ENCODE peak calls at places on chromosome 3, in four cellular contexts. J is cardiac muscle cell, T is RWPE1, G is fibroblast of pulmonary artery. A is an unnamed sample.

GRCh38 chr3:196440041-196440537 is 7.9 kb upstream of the UBXN7 start:
- DNase-seq in T (no peak), J (peak), G (peak), A (no peak)

GRCh38 chr3:32431481-32431880 is 39.8 kb downstream of the CMTM7 start:
- DNase-seq in G (no peak), T (no peak), J (no peak), A (no peak)

GRCh38 chr3:111773484-111773883 is 85.6 kb upstream of the PHLDB2 start:
- DNase-seq in T (no peak), J (no peak), G (no peak), A (no peak)

GRCh38 chr3:127162947-127163645 is 29.8 kb upstream of the PRR23E start:
- DNase-seq in J (peak), G (no peak), T (no peak), A (no peak)

GRCh38 chr3:44992555-44993470 is 16.8 kb downstream of the EXOSC7 start:
- DNase-seq in G (no peak), T (peak), J (peak), A (peak)

GRCh38 chr3:14517601-14518431 is 22.3 kb downstream of the GRIP2 start:
- DNase-seq in J (no peak), G (no peak), T (no peak), A (peak)

GRCh38 chr3:128068156-128068620 is 16.0 kb downstream of the SEC61A1 start:
- DNase-seq in J (peak), T (peak), G (peak), A (no peak)

GRCh38 chr3:452221-452620 is 255.7 kb downstream of the CHL1 start:
- DNase-seq in T (no peak), G (no peak), J (no peak), A (no peak)

GRCh38 chr3:107699682-107700081 is 176.9 kb downstream of the BBX start:
- DNase-seq in T (peak), J (peak), G (no peak), A (no peak)

GRCh38 chr3:98901032-98901464 is 447 bp downstream of the DCBLD2 start:
- DNase-seq in G (peak), T (no peak), J (peak), A (peak)

DNA sequence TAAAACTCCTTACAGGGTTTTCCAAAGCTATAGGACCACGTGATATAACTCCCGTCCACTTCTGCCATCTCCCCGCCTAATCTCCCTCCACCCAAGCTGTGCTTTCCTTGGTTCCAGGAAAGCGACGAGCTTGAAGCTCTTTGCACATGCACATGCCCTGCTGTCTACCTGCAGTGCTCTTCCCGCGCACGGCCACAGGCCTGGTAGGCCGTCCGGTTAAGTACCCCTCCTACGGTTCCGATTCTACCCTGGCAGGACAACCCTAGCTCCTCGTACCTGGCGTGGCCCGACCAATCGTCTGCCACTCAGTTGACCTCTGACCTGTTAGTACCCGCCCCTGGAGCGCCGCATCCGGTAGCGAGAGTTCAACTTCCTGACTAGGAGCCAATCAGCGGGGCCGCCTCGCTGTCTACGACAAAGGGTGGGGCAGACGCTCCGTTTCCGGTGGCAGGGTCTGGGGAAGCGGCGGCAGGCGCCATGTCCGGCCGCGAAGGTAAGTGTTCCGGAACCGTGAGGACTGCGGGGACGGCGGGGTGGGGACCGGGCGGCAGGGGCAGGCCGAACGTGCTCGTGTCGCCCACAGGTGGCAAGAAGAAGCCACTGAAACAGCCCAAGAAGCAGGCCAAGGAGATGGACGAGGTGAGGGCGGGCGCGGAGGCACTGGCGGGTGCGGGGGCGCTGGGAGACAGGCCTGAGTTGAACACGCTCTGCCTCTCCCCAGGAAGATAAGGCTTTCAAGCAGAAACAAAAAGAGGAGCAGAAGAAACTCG is at the start of the genes CCDC51 and TMA7:
- DNase-seq in G (peak), J (peak), T (peak), A (peak)
- TF ChIP-seq CTCF in G (no peak), J (no peak), T (no peak), A (no peak)

GRCh38 chr3:86175593-86175992 is 815.4 kb downstream of the VGLL3 start:
- DNase-seq in G (no peak), J (no peak), T (no peak), A (no peak)

GRCh38 chr3:86175051-86175536 is 815.9 kb downstream of the VGLL3 start:
- DNase-seq in G (no peak), T (no peak), J (no peak), A (no peak)

GRCh38 chr3:86178095-86178494 is 812.9 kb downstream of the VGLL3 start:
- DNase-seq in J (no peak), G (no peak), T (no peak), A (no peak)

DNA sequence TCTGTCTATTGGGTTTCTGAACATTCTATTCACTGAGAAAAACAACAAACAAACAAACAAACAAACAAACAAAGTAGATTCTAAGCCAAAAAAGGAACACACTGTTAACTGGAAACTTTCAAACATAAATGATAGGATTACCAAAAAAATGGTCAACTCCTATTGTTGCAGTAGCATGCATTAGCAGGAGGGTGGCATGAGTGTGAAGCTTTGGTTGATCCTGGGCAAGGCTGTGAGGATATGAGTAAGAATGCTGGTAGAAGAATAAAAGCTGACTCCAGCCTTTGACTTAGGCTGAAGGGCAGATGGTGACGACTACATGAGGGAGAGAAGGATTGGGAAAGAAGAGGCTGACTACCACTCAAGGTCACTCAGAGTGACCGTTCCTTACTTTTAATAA is 810.3 kb downstream of the VGLL3 start:
- DNase-seq in J (no peak), T (peak), G (no peak), A (no peak)
- TF ChIP-seq CTCF in J (no peak), T (peak), G (no peak), A (no peak)

GRCh38 chr3:119518026-119518425 is 19.7 kb downstream of the TIMMDC1 start:
- DNase-seq in T (no peak), J (no peak), G (no peak), A (no peak)
- TF ChIP-seq CTCF in T (no peak), J (no peak), G (no peak), A (no peak)

GRCh38 chr3:145780301-145780700 is 380.7 kb downstream of the PLOD2 start:
- DNase-seq in T (no peak), G (peak), J (no peak), A (no peak)
- TF ChIP-seq CTCF in T (no peak), G (no peak), J (no peak), A (no peak)

DNA sequence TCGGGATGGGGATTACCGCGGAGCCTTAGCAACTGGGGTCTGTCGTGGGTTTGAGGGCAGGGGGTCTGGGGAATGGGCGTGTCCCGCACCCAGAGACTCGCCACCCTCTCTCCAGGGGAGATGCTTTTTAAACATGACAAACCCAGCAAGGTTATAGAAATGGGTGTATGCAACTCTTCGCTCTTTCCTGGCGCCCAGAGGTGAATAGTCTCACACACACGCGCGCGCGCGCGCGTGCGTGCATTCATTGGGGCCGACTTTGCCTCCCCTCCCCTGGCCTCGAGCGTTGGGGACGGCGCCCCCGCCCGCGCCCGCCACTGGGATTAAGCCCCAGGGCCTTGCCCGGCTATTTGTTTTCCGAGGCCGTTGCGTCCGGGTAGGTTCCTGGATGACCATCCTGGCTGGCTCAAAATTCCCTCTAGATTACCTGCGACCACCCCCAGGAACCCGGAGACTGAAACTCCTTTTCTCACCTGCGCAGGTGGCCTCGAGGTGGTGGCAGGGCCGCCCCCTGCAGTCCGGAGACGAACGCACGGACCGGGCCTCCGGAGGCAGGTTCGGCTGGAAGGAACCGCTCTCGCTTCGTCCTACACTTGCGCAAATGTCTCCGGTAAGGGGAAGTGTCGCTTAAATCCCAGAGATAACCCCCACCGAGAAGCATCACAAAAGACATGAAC is 777 bp downstream of the GPR160 start:
- DNase-seq in T (no peak), G (no peak), J (no peak), A (no peak)
- TF ChIP-seq CTCF in T (no peak), G (no peak), J (no peak), A (no peak)